ENCODE peak calls at places on chromosomes 11 and 22, in four cellular contexts. E is GM12878, J is HepG2, Q is WTC11. W is an unnamed sample.
A peak's percentile ranks its signal among the peaks of the same experiment; 100 is the strongest.

GRCh38 chr11:126591966-126592489 is 236.5 kb downstream of the ST3GAL4 start:
- DNase-seq in E (no peak), J (no peak), Q (no peak), W (no peak)

GRCh38 chr22:32024791-32025190 is 18.3 kb upstream of the SLC5A1 start:
- DNase-seq in E (no peak), J (no peak), Q (no peak), W (no peak)

GRCh38 chr22:32324505-32325415 is 32.9 kb upstream of the RFPL3 start:
- DNase-seq in E (no peak), J (no peak), Q (no peak), W (no peak)

GRCh38 chr11:102476812-102477211 is 24.2 kb upstream of the TMEM123 start:
- DNase-seq in E (no peak), J (peak; percentile 95), Q (no peak), W (peak; percentile 16)

GRCh38 chr11:1640076-1640946 is 10.7 kb downstream of the KRTAP5-5 start:
- DNase-seq in E (no peak), J (peak; percentile 24), Q (peak; percentile 74), W (peak; percentile 50)

GRCh38 chr22:29003975-29004646 is 57.5 kb downstream of the C22orf31 start:
- DNase-seq in E (no peak), J (peak; percentile 43), Q (peak; percentile 35), W (peak; percentile 5)

GRCh38 chr11:110763249-110764011 is 51.2 kb upstream of the ARHGAP20 start:
- DNase-seq in E (no peak), J (peak; percentile 3), Q (no peak), W (no peak)

GRCh38 chr11:45926001-45926401 is 3.5 kb downstream of the LARGE2 start:
- DNase-seq in E (no peak), J (no peak), Q (no peak), W (no peak)

GRCh38 chr11:118338637-118339061 is 3.9 kb downstream of the CD3D start:
- DNase-seq in E (no peak), J (peak; percentile 68), Q (no peak), W (peak; percentile 74)

GRCh38 chr22:47089374-47089773 is 326.9 kb downstream of the TBC1D22A start:
- DNase-seq in E (no peak), J (no peak), Q (no peak), W (peak; percentile 17)
- TF ChIP-seq ESRRA in E (no peak), J (no peak), Q (no peak), W (no peak)

DNA sequence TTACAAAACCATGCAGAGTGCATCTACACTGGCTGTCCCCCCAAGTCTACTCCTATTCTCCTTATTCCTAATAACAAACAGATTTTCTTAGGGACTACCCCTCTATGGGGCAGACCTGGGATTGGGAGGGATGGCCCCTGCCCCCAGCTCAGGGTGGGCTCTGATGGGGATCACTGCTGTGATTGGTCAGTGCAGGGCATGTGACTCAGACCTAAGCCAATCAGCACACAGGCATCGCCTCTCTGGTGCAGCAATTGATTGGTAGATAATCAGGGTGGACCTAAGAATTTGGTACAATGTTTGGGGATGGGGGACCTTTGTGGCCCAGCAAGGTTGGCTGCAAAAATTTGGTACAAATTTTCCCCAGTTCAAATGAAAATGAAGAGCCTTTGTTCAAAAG is 57.2 kb upstream of the SHANK2 start:
- DNase-seq in E (no peak), J (no peak), Q (no peak), W (no peak)
- TF ChIP-seq CREM in E (no peak), J (no peak), Q (no peak), W (no peak)

GRCh38 chr22:38189104-38189503 is 7.5 kb upstream of the PLA2G6 start:
- DNase-seq in E (no peak), J (no peak), Q (no peak), W (no peak)

GRCh38 chr22:38192475-38192863 is 9.3 kb upstream of the MAFF start:
- DNase-seq in E (no peak), J (no peak), Q (no peak), W (no peak)

GRCh38 chr22:38191746-38192474 is 9.9 kb upstream of the MAFF start:
- DNase-seq in E (no peak), J (no peak), Q (no peak), W (no peak)

GRCh38 chr22:38191115-38191514 is 9.5 kb upstream of the PLA2G6 start:
- DNase-seq in E (no peak), J (no peak), Q (no peak), W (no peak)

GRCh38 chr22:38190581-38190980 is 9.0 kb upstream of the PLA2G6 start:
- DNase-seq in E (no peak), J (no peak), Q (no peak), W (no peak)
- TF ChIP-seq ESRRA in E (no peak), J (no peak), Q (no peak), W (no peak)

DNA sequence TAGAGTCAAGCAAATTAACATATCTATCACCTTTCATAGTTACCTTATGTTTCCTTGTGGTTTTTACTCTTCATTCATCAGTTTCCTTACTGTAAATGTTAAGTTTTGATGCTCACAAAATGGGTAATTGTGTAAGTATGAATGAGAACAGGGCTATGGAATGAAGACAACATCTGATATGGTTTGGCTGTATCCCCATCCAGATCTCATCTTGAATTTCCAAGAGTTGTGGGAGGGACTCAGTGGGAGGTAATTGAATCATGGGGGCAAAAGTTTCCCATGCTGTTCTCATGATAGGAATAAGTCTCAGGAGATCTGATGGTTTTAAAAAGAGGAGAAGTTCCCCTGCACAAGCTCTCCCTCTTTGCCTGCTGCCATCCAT is 107.6 kb downstream of the CCDC34 start:
- DNase-seq in E (no peak), J (no peak), Q (no peak), W (no peak)
- TF ChIP-seq CREM in E (no peak), J (no peak), Q (no peak), W (no peak)

DNA sequence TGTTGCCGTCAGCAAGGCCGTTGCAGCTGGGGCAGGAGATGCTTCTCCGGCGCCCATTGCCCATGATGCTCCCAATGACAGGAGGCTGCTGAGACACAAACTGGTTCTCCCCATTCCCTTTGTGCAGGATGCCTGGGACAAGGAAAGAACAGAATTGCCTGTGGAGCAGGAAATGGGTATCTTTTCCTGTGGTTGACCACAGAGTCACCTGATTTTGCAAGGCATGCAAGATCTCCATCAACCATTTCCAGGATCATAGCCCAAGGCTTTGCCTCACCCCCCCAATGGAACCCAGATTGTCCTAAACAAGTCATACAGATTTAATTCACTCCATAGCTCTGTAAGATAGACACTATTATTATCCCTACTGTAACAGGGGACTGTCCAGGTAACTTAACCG is 148.1 kb upstream of the NARS2 start:
- DNase-seq in E (no peak), J (no peak), Q (no peak), W (no peak)
- TF ChIP-seq ESRRA in E (no peak), J (no peak), Q (no peak), W (no peak)

W was measured in K562.